ENCODE peak calls at places on chromosomes 11 and 22, in six cellular contexts. T is nephron progenitor cell, Y is glomerular endothelial cell, W is dorsolateral prefrontal cortex, O is HEK293T, B is ELR. U is an unnamed sample.

GRCh38 chr11:57544566-57544965 is 7.2 kb downstream of the SMTNL1 start:
- DNase-seq in T (no peak), Y (no peak), W (no peak), O (no peak), B (no peak), U (no peak)

GRCh38 chr11:31808268-31808667 is 2.9 kb downstream of the PAX6 start:
- DNase-seq in T (no peak), Y (no peak), W (no peak), O (no peak), B (no peak), U (no peak)

GRCh38 chr11:120196857-120197253 is 14.0 kb upstream of the OAF start:
- DNase-seq in T (no peak), Y (no peak), W (no peak), O (no peak), B (no peak), U (no peak)

GRCh38 chr22:25177226-25177625 is 22.4 kb upstream of the CRYBB3 start:
- DNase-seq in T (no peak), Y (no peak), W (no peak), O (no peak), B (no peak), U (no peak)

GRCh38 chr11:35038211-35038930 is 100.6 kb upstream of the CD44 start:
- DNase-seq in T (no peak), Y (no peak), W (no peak), O (no peak), B (peak), U (no peak)

GRCh38 chr11:120565436-120566155 is 54.0 kb downstream of the GRIK4 start:
- DNase-seq in T (no peak), Y (no peak), W (no peak), O (no peak), B (peak), U (no peak)

GRCh38 chr11:80241766-80242165 is 800.9 kb upstream of the TENM4 start:
- DNase-seq in T (no peak), Y (no peak), W (no peak), O (no peak), B (peak), U (no peak)

GRCh38 chr22:42717197-42717967 is 3.3 kb downstream of the A4GALT start:
- DNase-seq in T (peak), Y (no peak), W (no peak), O (no peak), B (no peak), U (no peak)

GRCh38 chr11:10301656-10302293 is 3.1 kb upstream of the ADM start:
- DNase-seq in T (no peak), Y (no peak), W (no peak), O (no peak), B (peak), U (no peak)

GRCh38 chr11:88326112-88326511 is 11.4 kb downstream of the CTSC start:
- DNase-seq in T (no peak), Y (no peak), W (no peak), O (no peak), B (no peak), U (no peak)

GRCh38 chr11:48090174-48090573 is 109.8 kb downstream of the PTPRJ start:
- DNase-seq in T (no peak), Y (no peak), W (no peak), O (no peak), B (no peak), U (no peak)

GRCh38 chr11:31802000-31802551 is 9.0 kb downstream of the PAX6 start:
- DNase-seq in T (no peak), Y (no peak), W (no peak), O (no peak), B (no peak), U (no peak)

GRCh38 chr11:14232652-14233051 is 126.3 kb downstream of the RRAS2 start:
- DNase-seq in T (no peak), Y (no peak), W (no peak), O (peak), B (no peak), U (no peak)

GRCh38 chr11:46452918-46453517 is 61.4 kb upstream of the CHRM4 start:
- DNase-seq in T (no peak), Y (no peak), W (no peak), O (no peak), B (no peak), U (no peak)

GRCh38 chr11:82867495-82868082 is 32.6 kb downstream of the PRCP start:
- DNase-seq in T (peak), Y (peak), W (no peak), O (peak), B (peak), U (peak)

GRCh38 chr22:22410121-22410520 is 98.4 kb downstream of the ZNF280B start:
- DNase-seq in T (no peak), Y (no peak), W (no peak), O (no peak), B (no peak), U (peak)

GRCh38 chr11:19267567-19267966 is 26.8 kb upstream of the E2F8 start:
- DNase-seq in T (no peak), Y (no peak), W (no peak), O (no peak), B (no peak), U (no peak)

GRCh38 chr11:93393386-93393785 is 62.8 kb downstream of the DEUP1 start:
- DNase-seq in T (no peak), Y (no peak), W (no peak), O (no peak), B (no peak), U (no peak)

GRCh38 chr22:37283393-37283937 is 1.2 kb downstream of the CYTH4 start:
- DNase-seq in T (no peak), Y (no peak), W (no peak), O (no peak), B (peak), U (no peak)

GRCh38 chr22:24894220-24894975 is 52.1 kb downstream of the LHFPL7 start:
- DNase-seq in T (peak), Y (peak), W (no peak), O (no peak), B (peak), U (no peak)

U was measured in activated B cell treated with CpG ODN at 0.5 μM for 24 hours.